ENCODE peak calls at places on chromosomes 5 and 9, in seven cellular contexts. One of them, this sample, is unnamed.

GRCh38 chr5:474826-475661 is 32.1 kb downstream of the EXOC3 start:
- DNase-seq in dorsolateral prefrontal cortex: no peak
- DNase-seq in A549: no peak
- DNase-seq in WTC11: peak
- DNase-seq in HFFc6: no peak
- DNase-seq in endothelial cell of umbilical vein: no peak
- DNase-seq in uterus: no peak
- DNase-seq in this sample: no peak

GRCh38 chr9:79273311-79273710 is 298.5 kb upstream of the TLE4 start:
- DNase-seq in dorsolateral prefrontal cortex: no peak
- DNase-seq in A549: no peak
- DNase-seq in WTC11: no peak
- DNase-seq in HFFc6: no peak
- DNase-seq in endothelial cell of umbilical vein: no peak
- DNase-seq in uterus: no peak
- DNase-seq in this sample: no peak

GRCh38 chr5:139749242-139749641 is 46.4 kb upstream of the PSD2 start:
- DNase-seq in dorsolateral prefrontal cortex: no peak
- DNase-seq in A549: no peak
- DNase-seq in WTC11: no peak
- DNase-seq in HFFc6: no peak
- DNase-seq in endothelial cell of umbilical vein: no peak
- DNase-seq in uterus: no peak
- DNase-seq in this sample: no peak

GRCh38 chr9:115593587-115594091 is 475.7 kb upstream of the TNC start:
- DNase-seq in dorsolateral prefrontal cortex: no peak
- DNase-seq in A549: peak
- DNase-seq in WTC11: no peak
- DNase-seq in HFFc6: peak
- DNase-seq in endothelial cell of umbilical vein: peak
- DNase-seq in uterus: no peak
- DNase-seq in this sample: no peak

GRCh38 chr5:109281136-109281690 is 128.6 kb downstream of the PJA2 start:
- DNase-seq in dorsolateral prefrontal cortex: no peak
- DNase-seq in A549: no peak
- DNase-seq in WTC11: no peak
- DNase-seq in HFFc6: no peak
- DNase-seq in endothelial cell of umbilical vein: no peak
- DNase-seq in uterus: no peak
- DNase-seq in this sample: no peak

GRCh38 chr5:174453690-174454089 is 270.7 kb upstream of the MSX2 start:
- DNase-seq in dorsolateral prefrontal cortex: no peak
- DNase-seq in A549: no peak
- DNase-seq in WTC11: no peak
- DNase-seq in HFFc6: no peak
- DNase-seq in endothelial cell of umbilical vein: no peak
- DNase-seq in uterus: no peak
- DNase-seq in this sample: no peak

GRCh38 chr9:107755267-107755666 is 265.7 kb upstream of the KLF4 start:
- DNase-seq in dorsolateral prefrontal cortex: no peak
- DNase-seq in A549: no peak
- DNase-seq in WTC11: no peak
- DNase-seq in HFFc6: peak
- DNase-seq in endothelial cell of umbilical vein: peak
- DNase-seq in uterus: no peak
- DNase-seq in this sample: no peak

GRCh38 chr5:158320178-158320674 is 461.3 kb upstream of the CLINT1 start:
- DNase-seq in dorsolateral prefrontal cortex: no peak
- DNase-seq in A549: no peak
- DNase-seq in WTC11: no peak
- DNase-seq in HFFc6: no peak
- DNase-seq in endothelial cell of umbilical vein: no peak
- DNase-seq in uterus: no peak
- DNase-seq in this sample: no peak

GRCh38 chr9:129197978-129198736 is 20.1 kb upstream of the IER5L start:
- DNase-seq in dorsolateral prefrontal cortex: no peak
- DNase-seq in A549: no peak
- DNase-seq in WTC11: no peak
- DNase-seq in HFFc6: peak
- DNase-seq in endothelial cell of umbilical vein: peak
- DNase-seq in uterus: peak
- DNase-seq in this sample: no peak

GRCh38 chr5:150946351-150946905 is 41.6 kb upstream of the ZNF300 start:
- DNase-seq in dorsolateral prefrontal cortex: peak
- DNase-seq in A549: no peak
- DNase-seq in WTC11: no peak
- DNase-seq in HFFc6: no peak
- DNase-seq in endothelial cell of umbilical vein: peak
- DNase-seq in uterus: peak
- DNase-seq in this sample: no peak

GRCh38 chr9:19901586-19901985 is 112.7 kb upstream of the SLC24A2 start:
- DNase-seq in dorsolateral prefrontal cortex: no peak
- DNase-seq in A549: no peak
- DNase-seq in WTC11: no peak
- DNase-seq in HFFc6: no peak
- DNase-seq in endothelial cell of umbilical vein: no peak
- DNase-seq in uterus: no peak
- DNase-seq in this sample: no peak

GRCh38 chr5:10133830-10134229 is 115.9 kb downstream of the ATPSCKMT start:
- DNase-seq in dorsolateral prefrontal cortex: no peak
- DNase-seq in A549: no peak
- DNase-seq in WTC11: no peak
- DNase-seq in HFFc6: peak
- DNase-seq in endothelial cell of umbilical vein: no peak
- DNase-seq in uterus: no peak
- DNase-seq in this sample: no peak

GRCh38 chr9:134625361-134626140 is 16.1 kb upstream of the COL5A1 start:
- DNase-seq in dorsolateral prefrontal cortex: no peak
- DNase-seq in A549: no peak
- DNase-seq in WTC11: peak
- DNase-seq in HFFc6: no peak
- DNase-seq in endothelial cell of umbilical vein: peak
- DNase-seq in uterus: peak
- DNase-seq in this sample: no peak

GRCh38 chr5:151079838-151080619 is 805 bp downstream of the TNIP1 start:
- DNase-seq in dorsolateral prefrontal cortex: no peak
- DNase-seq in A549: peak
- DNase-seq in WTC11: no peak
- DNase-seq in HFFc6: peak
- DNase-seq in endothelial cell of umbilical vein: peak
- DNase-seq in uterus: no peak
- DNase-seq in this sample: no peak

GRCh38 chr9:136789523-136789937 is 1.6 kb upstream of the TMEM141 start:
- DNase-seq in dorsolateral prefrontal cortex: no peak
- DNase-seq in A549: no peak
- DNase-seq in WTC11: no peak
- DNase-seq in HFFc6: no peak
- DNase-seq in endothelial cell of umbilical vein: no peak
- DNase-seq in uterus: no peak
- DNase-seq in this sample: no peak

GRCh38 chr5:75054110-75054930 is 2.0 kb upstream of the GCNT4 start:
- DNase-seq in dorsolateral prefrontal cortex: no peak
- DNase-seq in A549: no peak
- DNase-seq in WTC11: peak
- DNase-seq in HFFc6: peak
- DNase-seq in endothelial cell of umbilical vein: no peak
- DNase-seq in uterus: peak
- DNase-seq in this sample: no peak

GRCh38 chr9:122812736-122813135 is 12.8 kb downstream of the OR1K1 start:
- DNase-seq in dorsolateral prefrontal cortex: no peak
- DNase-seq in A549: no peak
- DNase-seq in WTC11: no peak
- DNase-seq in HFFc6: no peak
- DNase-seq in endothelial cell of umbilical vein: no peak
- DNase-seq in uterus: no peak
- DNase-seq in this sample: no peak

GRCh38 chr5:131644822-131645221 is 9.8 kb upstream of the RAPGEF6 start:
- DNase-seq in dorsolateral prefrontal cortex: no peak
- DNase-seq in A549: no peak
- DNase-seq in WTC11: no peak
- DNase-seq in HFFc6: peak
- DNase-seq in endothelial cell of umbilical vein: no peak
- DNase-seq in uterus: no peak
- DNase-seq in this sample: no peak

GRCh38 chr5:90020575-90021535 is 388.7 kb downstream of the CETN3 start:
- DNase-seq in dorsolateral prefrontal cortex: no peak
- DNase-seq in A549: no peak
- DNase-seq in WTC11: no peak
- DNase-seq in HFFc6: peak
- DNase-seq in endothelial cell of umbilical vein: peak
- DNase-seq in uterus: no peak
- DNase-seq in this sample: no peak

GRCh38 chr5:145471831-145472616 is 363.1 kb downstream of the PRELID2 start:
- DNase-seq in dorsolateral prefrontal cortex: no peak
- DNase-seq in A549: no peak
- DNase-seq in WTC11: no peak
- DNase-seq in HFFc6: peak
- DNase-seq in endothelial cell of umbilical vein: peak
- DNase-seq in uterus: no peak
- DNase-seq in this sample: no peak

GRCh38 chr5:163938595-163938994 is 433.2 kb downstream of the MAT2B start:
- DNase-seq in dorsolateral prefrontal cortex: no peak
- DNase-seq in A549: no peak
- DNase-seq in WTC11: no peak
- DNase-seq in HFFc6: no peak
- DNase-seq in endothelial cell of umbilical vein: no peak
- DNase-seq in uterus: no peak
- DNase-seq in this sample: no peak

GRCh38 chr5:137696481-137696880 is 39.4 kb downstream of the KLHL3 start:
- DNase-seq in dorsolateral prefrontal cortex: no peak
- DNase-seq in A549: no peak
- DNase-seq in WTC11: no peak
- DNase-seq in HFFc6: no peak
- DNase-seq in endothelial cell of umbilical vein: peak
- DNase-seq in uterus: no peak
- DNase-seq in this sample: no peak

GRCh38 chr5:107849118-107849517 is 178.4 kb upstream of the EFNA5 start:
- DNase-seq in dorsolateral prefrontal cortex: no peak
- DNase-seq in A549: no peak
- DNase-seq in WTC11: no peak
- DNase-seq in HFFc6: no peak
- DNase-seq in endothelial cell of umbilical vein: no peak
- DNase-seq in uterus: no peak
- DNase-seq in this sample: no peak

DNA sequence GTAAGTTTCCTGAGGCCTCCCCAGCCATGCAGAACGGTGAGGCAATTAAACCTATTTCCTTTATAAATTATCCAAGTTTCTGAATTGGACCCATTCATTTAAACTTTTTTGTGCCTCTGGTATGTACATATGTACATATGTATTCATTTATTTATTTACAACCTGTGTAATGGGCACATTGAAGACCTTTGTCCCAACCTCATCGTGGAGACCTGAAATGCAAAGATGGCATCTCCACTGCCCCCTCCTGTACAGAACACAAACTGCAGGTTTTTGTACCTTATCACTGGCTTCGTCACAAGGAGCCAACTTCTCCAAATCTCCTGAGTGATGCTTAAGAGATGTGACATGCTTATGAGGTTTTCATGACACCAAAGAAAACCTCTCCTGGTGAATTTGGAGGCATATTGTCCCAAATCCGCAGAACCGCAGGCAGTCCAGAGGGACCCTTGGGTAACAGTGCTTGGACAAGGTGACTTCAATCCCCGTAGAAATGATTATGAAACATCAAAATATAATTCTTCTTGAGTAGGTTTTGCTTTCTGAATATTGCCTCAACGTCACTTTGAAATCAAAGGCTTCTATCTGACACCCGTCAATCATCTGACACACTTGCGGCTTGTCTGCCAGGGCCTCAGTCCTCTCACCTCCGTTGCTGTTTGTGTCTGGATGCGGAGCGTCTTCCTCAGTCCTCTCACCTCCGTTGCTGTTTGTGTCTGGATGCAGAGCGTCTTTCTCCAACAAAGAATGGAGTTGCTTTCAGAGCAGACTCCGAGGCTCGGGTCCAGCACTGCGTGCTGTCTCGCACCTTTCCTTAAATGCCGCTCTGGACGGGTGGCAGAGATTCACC is 135.0 kb upstream of the IRX4 start:
- DNase-seq in dorsolateral prefrontal cortex: no peak
- DNase-seq in A549: peak
- DNase-seq in WTC11: peak
- DNase-seq in HFFc6: no peak
- DNase-seq in endothelial cell of umbilical vein: peak
- DNase-seq in uterus: no peak
- DNase-seq in this sample: no peak
- TF ChIP-seq CTCF in dorsolateral prefrontal cortex: no peak
- TF ChIP-seq CTCF in A549: peak
- TF ChIP-seq CTCF in WTC11: peak
- TF ChIP-seq CTCF in HFFc6: peak
- TF ChIP-seq CTCF in endothelial cell of umbilical vein: peak
- TF ChIP-seq CTCF in uterus: no peak
- TF ChIP-seq CTCF in this sample: peak

GRCh38 chr9:121743441-121744001 is 92.1 kb downstream of the DAB2IP start:
- DNase-seq in dorsolateral prefrontal cortex: peak
- DNase-seq in A549: peak
- DNase-seq in WTC11: peak
- DNase-seq in HFFc6: peak
- DNase-seq in endothelial cell of umbilical vein: peak
- DNase-seq in uterus: peak
- DNase-seq in this sample: peak
- TF ChIP-seq CTCF in dorsolateral prefrontal cortex: peak
- TF ChIP-seq CTCF in A549: no peak
- TF ChIP-seq CTCF in WTC11: no peak
- TF ChIP-seq CTCF in HFFc6: peak
- TF ChIP-seq CTCF in endothelial cell of umbilical vein: peak
- TF ChIP-seq CTCF in uterus: no peak
- TF ChIP-seq CTCF in this sample: peak

GRCh38 chr5:11182441-11183080 is 421.5 kb upstream of the DAP start:
- DNase-seq in dorsolateral prefrontal cortex: no peak
- DNase-seq in A549: peak
- DNase-seq in WTC11: peak
- DNase-seq in HFFc6: peak
- DNase-seq in endothelial cell of umbilical vein: peak
- DNase-seq in uterus: no peak
- DNase-seq in this sample: no peak
- TF ChIP-seq CTCF in dorsolateral prefrontal cortex: peak
- TF ChIP-seq CTCF in A549: peak
- TF ChIP-seq CTCF in WTC11: peak
- TF ChIP-seq CTCF in HFFc6: peak
- TF ChIP-seq CTCF in endothelial cell of umbilical vein: peak
- TF ChIP-seq CTCF in uterus: peak
- TF ChIP-seq CTCF in this sample: peak

GRCh38 chr5:66498791-66499207 is 97.4 kb upstream of the MAST4 start:
- DNase-seq in dorsolateral prefrontal cortex: no peak
- DNase-seq in A549: no peak
- DNase-seq in WTC11: no peak
- DNase-seq in HFFc6: no peak
- DNase-seq in endothelial cell of umbilical vein: peak
- DNase-seq in uterus: no peak
- DNase-seq in this sample: no peak

DNA sequence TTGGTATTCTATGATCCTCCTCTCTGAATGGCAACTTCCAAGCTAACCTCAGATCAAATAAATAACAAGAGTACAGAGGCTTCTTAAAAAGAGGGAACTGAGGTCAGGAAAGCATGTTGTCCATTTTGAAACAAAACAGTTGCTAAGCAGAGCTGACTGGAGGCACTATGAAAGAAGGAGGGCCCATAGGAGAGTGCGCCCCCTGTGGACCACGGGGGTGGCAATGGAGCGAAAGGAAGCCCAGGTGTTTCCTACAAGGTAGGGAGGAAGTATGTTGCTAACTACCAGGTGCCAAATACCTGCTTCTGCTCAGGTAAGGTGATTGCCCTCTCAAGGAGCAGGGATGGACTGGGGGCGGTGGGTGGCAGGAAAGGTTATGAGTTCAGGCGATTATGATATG is 101.8 kb upstream of the MAST4 start:
- DNase-seq in dorsolateral prefrontal cortex: no peak
- DNase-seq in A549: no peak
- DNase-seq in WTC11: peak
- DNase-seq in HFFc6: no peak
- DNase-seq in endothelial cell of umbilical vein: no peak
- DNase-seq in uterus: no peak
- DNase-seq in this sample: no peak
- TF ChIP-seq CTCF in dorsolateral prefrontal cortex: no peak
- TF ChIP-seq CTCF in A549: no peak
- TF ChIP-seq CTCF in WTC11: peak
- TF ChIP-seq CTCF in HFFc6: no peak
- TF ChIP-seq CTCF in endothelial cell of umbilical vein: peak
- TF ChIP-seq CTCF in uterus: no peak
- TF ChIP-seq CTCF in this sample: peak